ENCODE peak calls at places on chromosome 17, in five cellular contexts. One of them, this sample, is unnamed. For H3K36me3, the result is how much of the 10 kb centered on the place peaks cover.

GRCh38 chr17:80894726-80895125 is 96.9 kb upstream of the CHMP6 start:
- DNase-seq in aorta: no peak
- DNase-seq in CD8-positive, alpha-beta memory T cell: no peak
- DNase-seq in mammary epithelial cell: no peak
- DNase-seq in fibroblast of lung: no peak
- DNase-seq in this sample: no peak

GRCh38 chr17:8362651-8363332 is 13.7 kb downstream of the KRABD2 start:
- DNase-seq in fibroblast of lung: no peak
- DNase-seq in aorta: no peak
- DNase-seq in CD8-positive, alpha-beta memory T cell: no peak
- DNase-seq in mammary epithelial cell: peak
- DNase-seq in this sample: no peak

GRCh38 chr17:78032166-78032565 is 73.7 kb downstream of the TNRC6C start:
- DNase-seq in aorta: no peak
- DNase-seq in mammary epithelial cell: no peak
- DNase-seq in fibroblast of lung: peak
- DNase-seq in CD8-positive, alpha-beta memory T cell: no peak
- DNase-seq in this sample: no peak

GRCh38 chr17:7909080-7909479 is 7.0 kb downstream of the RNF227 start:
- DNase-seq in mammary epithelial cell: no peak
- DNase-seq in aorta: no peak
- DNase-seq in CD8-positive, alpha-beta memory T cell: no peak
- DNase-seq in fibroblast of lung: no peak
- DNase-seq in this sample: no peak

GRCh38 chr17:27354491-27355081 is 60.7 kb downstream of the WSB1 start:
- DNase-seq in fibroblast of lung: no peak
- DNase-seq in CD8-positive, alpha-beta memory T cell: no peak
- DNase-seq in mammary epithelial cell: peak
- DNase-seq in aorta: no peak
- DNase-seq in this sample: no peak

GRCh38 chr17:21211825-21212479 is 2.0 kb downstream of the TMEM11 start:
- DNase-seq in fibroblast of lung: no peak
- DNase-seq in mammary epithelial cell: no peak
- DNase-seq in CD8-positive, alpha-beta memory T cell: no peak
- DNase-seq in aorta: no peak
- DNase-seq in this sample: no peak

GRCh38 chr17:71327376-71328059 is 793.3 kb upstream of the SOX9 start:
- DNase-seq in mammary epithelial cell: peak
- DNase-seq in CD8-positive, alpha-beta memory T cell: no peak
- DNase-seq in fibroblast of lung: peak
- DNase-seq in aorta: no peak
- DNase-seq in this sample: peak

GRCh38 chr17:9213311-9213655 is 192.0 kb downstream of the NTN1 start:
- DNase-seq in fibroblast of lung: no peak
- DNase-seq in mammary epithelial cell: no peak
- DNase-seq in CD8-positive, alpha-beta memory T cell: no peak
- DNase-seq in aorta: no peak
- DNase-seq in this sample: no peak

GRCh38 chr17:82851381-82851780 is 11.6 kb upstream of the ZNF750 start:
- DNase-seq in fibroblast of lung: no peak
- DNase-seq in mammary epithelial cell: no peak
- DNase-seq in aorta: no peak
- DNase-seq in CD8-positive, alpha-beta memory T cell: no peak
- DNase-seq in this sample: no peak

GRCh38 chr17:81309140-81309858 is 14.2 kb upstream of the SLC38A10 start:
- DNase-seq in aorta: peak
- DNase-seq in CD8-positive, alpha-beta memory T cell: no peak
- DNase-seq in fibroblast of lung: peak
- DNase-seq in mammary epithelial cell: peak
- DNase-seq in this sample: peak

GRCh38 chr17:27319536-27320221 is 25.8 kb downstream of the WSB1 start:
- DNase-seq in CD8-positive, alpha-beta memory T cell: no peak
- DNase-seq in mammary epithelial cell: no peak
- DNase-seq in aorta: peak
- DNase-seq in fibroblast of lung: peak
- DNase-seq in this sample: peak

GRCh38 chr17:45291170-45291805 is 25.5 kb downstream of the MAP3K14 start:
- DNase-seq in CD8-positive, alpha-beta memory T cell: no peak
- DNase-seq in mammary epithelial cell: no peak
- DNase-seq in aorta: peak
- DNase-seq in fibroblast of lung: no peak
- DNase-seq in this sample: no peak

GRCh38 chr17:68035131-68035522 is 408 bp upstream of the KPNA2 start:
- DNase-seq in mammary epithelial cell: no peak
- DNase-seq in CD8-positive, alpha-beta memory T cell: peak
- DNase-seq in aorta: peak
- DNase-seq in fibroblast of lung: no peak
- DNase-seq in this sample: no peak

GRCh38 chr17:2852211-2852610 is 56.0 kb downstream of the RAP1GAP2 start:
- DNase-seq in fibroblast of lung: no peak
- DNase-seq in aorta: no peak
- DNase-seq in mammary epithelial cell: no peak
- DNase-seq in CD8-positive, alpha-beta memory T cell: no peak
- DNase-seq in this sample: no peak

GRCh38 chr17:47694018-47694817 is at the start of gene TBKBP1:
- DNase-seq in mammary epithelial cell: no peak
- DNase-seq in fibroblast of lung: peak
- DNase-seq in aorta: peak
- DNase-seq in CD8-positive, alpha-beta memory T cell: peak
- DNase-seq in this sample: peak

GRCh38 chr17:51397361-51398127 is 137.2 kb downstream of the UTP18 start:
- DNase-seq in mammary epithelial cell: peak
- DNase-seq in aorta: no peak
- DNase-seq in CD8-positive, alpha-beta memory T cell: no peak
- DNase-seq in fibroblast of lung: no peak
- DNase-seq in this sample: no peak

GRCh38 chr17:75502746-75503329 is 12.5 kb downstream of the CASKIN2 start:
- DNase-seq in CD8-positive, alpha-beta memory T cell: no peak
- DNase-seq in fibroblast of lung: no peak
- DNase-seq in aorta: no peak
- DNase-seq in mammary epithelial cell: no peak
- DNase-seq in this sample: no peak

GRCh38 chr17:67046398-67046797 is 2.0 kb downstream of the CACNG1 start:
- DNase-seq in aorta: no peak
- DNase-seq in fibroblast of lung: no peak
- DNase-seq in CD8-positive, alpha-beta memory T cell: no peak
- DNase-seq in mammary epithelial cell: no peak
- DNase-seq in this sample: no peak

GRCh38 chr17:42548070-42548837 is 4.5 kb upstream of the HSD17B1 start:
- DNase-seq in mammary epithelial cell: no peak
- DNase-seq in CD8-positive, alpha-beta memory T cell: peak
- DNase-seq in fibroblast of lung: no peak
- DNase-seq in aorta: no peak
- DNase-seq in this sample: peak

GRCh38 chr17:795276-795675 is 13.1 kb downstream of the MRM3 start:
- DNase-seq in aorta: no peak
- DNase-seq in fibroblast of lung: no peak
- DNase-seq in mammary epithelial cell: no peak
- DNase-seq in CD8-positive, alpha-beta memory T cell: no peak
- DNase-seq in this sample: no peak

GRCh38 chr17:56319531-56319930 is 166.3 kb downstream of the ANKFN1 start:
- DNase-seq in fibroblast of lung: peak
- DNase-seq in CD8-positive, alpha-beta memory T cell: no peak
- DNase-seq in aorta: no peak
- DNase-seq in mammary epithelial cell: peak
- DNase-seq in this sample: peak

GRCh38 chr17:61247438-61247837 is 152.2 kb upstream of the TBX2 start:
- DNase-seq in mammary epithelial cell: peak
- DNase-seq in aorta: no peak
- DNase-seq in fibroblast of lung: peak
- DNase-seq in CD8-positive, alpha-beta memory T cell: no peak
- DNase-seq in this sample: peak

GRCh38 chr17:73706428-73706827 is 62.2 kb upstream of the SDK2 start:
- DNase-seq in fibroblast of lung: no peak
- DNase-seq in CD8-positive, alpha-beta memory T cell: no peak
- DNase-seq in aorta: no peak
- DNase-seq in mammary epithelial cell: no peak
- DNase-seq in this sample: no peak

GRCh38 chr17:50079334-50080095 is 15.6 kb upstream of the PDK2 start:
- DNase-seq in mammary epithelial cell: peak
- DNase-seq in aorta: peak
- DNase-seq in fibroblast of lung: peak
- DNase-seq in CD8-positive, alpha-beta memory T cell: no peak
- DNase-seq in this sample: no peak

GRCh38 chr17:67289174-67289876 is 44.3 kb upstream of the HELZ start:
- DNase-seq in aorta: peak
- DNase-seq in fibroblast of lung: peak
- DNase-seq in mammary epithelial cell: peak
- DNase-seq in CD8-positive, alpha-beta memory T cell: no peak
- DNase-seq in this sample: no peak

GRCh38 chr17:2197271-2197670 is 106.3 kb downstream of the SMG6 start:
- DNase-seq in mammary epithelial cell: no peak
- DNase-seq in fibroblast of lung: no peak
- DNase-seq in CD8-positive, alpha-beta memory T cell: no peak
- DNase-seq in aorta: no peak
- DNase-seq in this sample: no peak

GRCh38 chr17:17417718-17418151 is 59.1 kb upstream of the MED9 start:
- DNase-seq in aorta: no peak
- DNase-seq in fibroblast of lung: no peak
- DNase-seq in mammary epithelial cell: no peak
- DNase-seq in CD8-positive, alpha-beta memory T cell: no peak
- DNase-seq in this sample: no peak

DNA sequence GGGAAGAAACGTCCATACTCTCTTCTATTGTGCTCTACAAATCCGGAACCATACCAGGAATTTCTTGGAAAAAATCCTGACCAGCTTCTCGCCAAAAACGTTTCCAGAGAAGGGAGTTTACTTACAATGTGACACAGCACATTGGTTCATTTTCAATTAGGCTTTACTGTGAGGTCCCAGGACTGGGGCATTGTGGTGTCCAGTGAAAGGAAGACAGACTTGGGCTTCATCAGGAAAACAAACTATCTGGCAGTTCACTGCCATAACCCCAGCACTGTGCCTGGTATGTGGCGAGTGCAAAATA is 14.7 kb downstream of the MPP2 start:
- DNase-seq in aorta: no peak
- DNase-seq in CD8-positive, alpha-beta memory T cell: no peak
- DNase-seq in mammary epithelial cell: no peak
- DNase-seq in fibroblast of lung: no peak
- DNase-seq in this sample: no peak
- H3K27ac ChIP-seq in aorta: no peak
- H3K27ac ChIP-seq in CD8-positive, alpha-beta memory T cell: no peak
- H3K27ac ChIP-seq in mammary epithelial cell: no peak
- H3K27ac ChIP-seq in fibroblast of lung: no peak
- H3K27ac ChIP-seq in this sample: no peak

DNA sequence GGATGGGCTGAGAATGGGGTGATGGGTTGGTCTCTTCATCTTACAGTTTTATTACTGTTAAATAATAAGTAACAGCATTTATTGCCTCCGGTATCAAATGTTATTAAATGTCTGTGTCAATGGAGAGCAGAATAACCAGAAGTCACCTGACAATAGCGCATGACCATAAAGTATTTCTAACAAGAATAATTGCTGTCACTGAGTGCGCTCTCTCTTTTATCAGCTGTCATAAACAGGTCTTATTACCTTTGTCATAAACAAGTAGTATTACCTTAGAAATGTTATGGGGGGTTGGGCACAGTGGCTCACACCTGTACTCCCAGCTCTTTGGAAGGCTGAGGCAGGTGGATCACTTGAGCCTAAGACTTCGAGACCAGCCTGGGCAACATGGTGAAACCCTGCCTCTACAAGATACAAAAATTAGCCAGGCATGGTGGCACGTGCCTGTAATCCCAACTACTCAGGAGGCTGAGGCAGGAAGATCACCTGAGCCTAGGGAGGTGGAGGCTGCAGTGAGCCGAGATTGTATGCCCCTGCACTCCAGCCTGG is 120.6 kb downstream of the MAP2K6 start:
- DNase-seq in aorta: no peak
- DNase-seq in mammary epithelial cell: no peak
- DNase-seq in CD8-positive, alpha-beta memory T cell: no peak
- DNase-seq in fibroblast of lung: no peak
- DNase-seq in this sample: no peak
- H3K36me3 ChIP-seq in aorta: under half
- H3K36me3 ChIP-seq in mammary epithelial cell: under half
- H3K36me3 ChIP-seq in CD8-positive, alpha-beta memory T cell: under half
- H3K36me3 ChIP-seq in fibroblast of lung: under half
- H3K36me3 ChIP-seq in this sample: under half

GRCh38 chr17:28572294-28573099 is 1.2 kb upstream of the PIGS start:
- DNase-seq in aorta: no peak
- DNase-seq in CD8-positive, alpha-beta memory T cell: no peak
- DNase-seq in fibroblast of lung: no peak
- DNase-seq in mammary epithelial cell: no peak
- DNase-seq in this sample: no peak

GRCh38 chr17:28569446-28569845 is 1.9 kb downstream of the PIGS start:
- DNase-seq in CD8-positive, alpha-beta memory T cell: no peak
- DNase-seq in mammary epithelial cell: no peak
- DNase-seq in aorta: no peak
- DNase-seq in fibroblast of lung: no peak
- DNase-seq in this sample: no peak

GRCh38 chr17:28573521-28573920 is 2.2 kb upstream of the PIGS start:
- DNase-seq in fibroblast of lung: no peak
- DNase-seq in CD8-positive, alpha-beta memory T cell: no peak
- DNase-seq in mammary epithelial cell: no peak
- DNase-seq in aorta: no peak
- DNase-seq in this sample: no peak

GRCh38 chr17:28571255-28572122 is at the start of gene PIGS:
- DNase-seq in aorta: peak
- DNase-seq in CD8-positive, alpha-beta memory T cell: peak
- DNase-seq in fibroblast of lung: peak
- DNase-seq in mammary epithelial cell: peak
- DNase-seq in this sample: peak

GRCh38 chr17:28570716-28571254 is 539 bp downstream of the PIGS start:
- DNase-seq in mammary epithelial cell: no peak
- DNase-seq in fibroblast of lung: no peak
- DNase-seq in aorta: no peak
- DNase-seq in CD8-positive, alpha-beta memory T cell: peak
- DNase-seq in this sample: peak
- H3K27ac ChIP-seq in mammary epithelial cell: peak
- H3K27ac ChIP-seq in fibroblast of lung: peak
- H3K27ac ChIP-seq in aorta: peak
- H3K27ac ChIP-seq in CD8-positive, alpha-beta memory T cell: peak
- H3K27ac ChIP-seq in this sample: peak

GRCh38 chr17:59844884-59845594 is 47.7 kb downstream of the TUBD1 start:
- DNase-seq in fibroblast of lung: peak
- DNase-seq in aorta: no peak
- DNase-seq in CD8-positive, alpha-beta memory T cell: no peak
- DNase-seq in mammary epithelial cell: peak
- DNase-seq in this sample: no peak

GRCh38 chr17:59845595-59846390 is 47.0 kb downstream of the TUBD1 start:
- DNase-seq in aorta: no peak
- DNase-seq in mammary epithelial cell: peak
- DNase-seq in fibroblast of lung: peak
- DNase-seq in CD8-positive, alpha-beta memory T cell: no peak
- DNase-seq in this sample: no peak

GRCh38 chr17:59848385-59848668 is 44.4 kb downstream of the TUBD1 start:
- DNase-seq in mammary epithelial cell: no peak
- DNase-seq in aorta: no peak
- DNase-seq in CD8-positive, alpha-beta memory T cell: no peak
- DNase-seq in fibroblast of lung: no peak
- DNase-seq in this sample: no peak

GRCh38 chr17:59848778-59849177 is 44.0 kb downstream of the TUBD1 start:
- DNase-seq in aorta: peak
- DNase-seq in CD8-positive, alpha-beta memory T cell: no peak
- DNase-seq in mammary epithelial cell: peak
- DNase-seq in fibroblast of lung: peak
- DNase-seq in this sample: peak

GRCh38 chr17:59846391-59847165 is 46.2 kb downstream of the TUBD1 start:
- DNase-seq in CD8-positive, alpha-beta memory T cell: no peak
- DNase-seq in mammary epithelial cell: peak
- DNase-seq in fibroblast of lung: peak
- DNase-seq in aorta: peak
- DNase-seq in this sample: peak
- H3K36me3 ChIP-seq in CD8-positive, alpha-beta memory T cell: under half
- H3K36me3 ChIP-seq in mammary epithelial cell: under half
- H3K36me3 ChIP-seq in fibroblast of lung: under half
- H3K36me3 ChIP-seq in aorta: under half
- H3K36me3 ChIP-seq in this sample: under half

This sample was measured in cardiac muscle cell.